ENCODE peak calls at places on chromosomes 5 and 9, in five cellular contexts. O, B, A, E and S are unnamed samples.

GRCh38 chr9:365451-365850 is 150.8 kb downstream of the DOCK8 start:
- DNase-seq in O (no peak), B (no peak), A (no peak), E (no peak), S (no peak)

GRCh38 chr5:154757647-154758406 is 2.6 kb downstream of the LARP1 start:
- DNase-seq in O (no peak), B (no peak), A (no peak), E (no peak), S (peak)

GRCh38 chr9:108270041-108270440 is 585.7 kb downstream of the ACTL7B start:
- DNase-seq in O (no peak), B (no peak), A (no peak), E (no peak), S (no peak)

GRCh38 chr5:143437666-143438273 is 34.3 kb upstream of the NR3C1 start:
- DNase-seq in O (no peak), B (no peak), A (no peak), E (no peak), S (no peak)

GRCh38 chr5:145825751-145826180 is 9.4 kb downstream of the PRELID2 start:
- DNase-seq in O (no peak), B (no peak), A (no peak), E (no peak), S (peak)

GRCh38 chr9:764105-764524 is 77.4 kb upstream of the DMRT1 start:
- DNase-seq in O (peak), B (peak), A (peak), E (no peak), S (peak)

GRCh38 chr9:4887556-4887955 is 94.8 kb downstream of the RCL1 start:
- DNase-seq in O (no peak), B (no peak), A (no peak), E (no peak), S (peak)

GRCh38 chr5:395921-396714 is 46.9 kb upstream of the EXOC3 start:
- DNase-seq in O (peak), B (no peak), A (no peak), E (no peak), S (no peak)

GRCh38 chr9:97502222-97502983 is 937 bp downstream of the TMOD1 start:
- DNase-seq in O (peak), B (no peak), A (no peak), E (no peak), S (no peak)

GRCh38 chr9:81372628-81373191 is 316.6 kb downstream of the TLE1 start:
- DNase-seq in O (peak), B (no peak), A (no peak), E (no peak), S (no peak)

GRCh38 chr5:42951169-42951846 is 88.8 kb downstream of the ANXA2R start:
- DNase-seq in O (peak), B (no peak), A (peak), E (no peak), S (no peak)